ENCODE peak calls at places on chromosome 9, in eight cellular contexts. N is stimulated activated CD8-positive, alpha-beta memory T cell treated with anti-CD3 and anti-CD28 coated beads, Interleukin-15, amount 100 ng/mL, for 24 hours; T is GM04504; S is NCI-H2227 treated with DMSO at 0.1 percent for 48 hours; M is COR-L47; W is fibroblast of mammary gland; V is aorta; P is SW 1271. K is an unnamed sample.

GRCh38 chr9:34254966-34255825 is 73.9 kb downstream of the KIF24 start:
- DNase-seq in N (no peak), T (no peak), S (no peak), M (no peak), W (peak), V (no peak), P (no peak), K (no peak)

GRCh38 chr9:20395671-20396070 is 226.6 kb downstream of the MLLT3 start:
- DNase-seq in N (no peak), T (no peak), S (no peak), M (no peak), W (no peak), V (no peak), P (no peak), K (no peak)

GRCh38 chr9:96461336-96461735 is 11.4 kb downstream of the HABP4 start:
- DNase-seq in N (no peak), T (no peak), S (no peak), M (no peak), W (no peak), V (no peak), P (no peak), K (no peak)

GRCh38 chr9:21153688-21154608 is 12.3 kb upstream of the IFNW1 start:
- DNase-seq in N (no peak), T (no peak), S (no peak), M (no peak), W (peak), V (peak), P (no peak), K (no peak)

GRCh38 chr9:91515074-91515687 is 91.5 kb upstream of the NFIL3 start:
- DNase-seq in N (no peak), T (peak), S (peak), M (no peak), W (peak), V (peak), P (no peak), K (no peak)

GRCh38 chr9:132001550-132001949 is 78.1 kb downstream of the MED27 start:
- DNase-seq in N (no peak), T (no peak), S (no peak), M (no peak), W (no peak), V (no peak), P (no peak), K (no peak)

GRCh38 chr9:88835038-88835466 is 156.2 kb upstream of the S1PR3 start:
- DNase-seq in N (no peak), T (no peak), S (no peak), M (no peak), W (peak), V (no peak), P (no peak), K (no peak)

GRCh38 chr9:117354252-117354847 is 60.5 kb downstream of the ASTN2 start:
- DNase-seq in N (no peak), T (no peak), S (no peak), M (no peak), W (no peak), V (no peak), P (no peak), K (no peak)

GRCh38 chr9:114250235-114250568 is 72.7 kb upstream of the ORM1 start:
- DNase-seq in N (no peak), T (peak), S (no peak), M (no peak), W (peak), V (peak), P (no peak), K (peak)

K was measured in breast epithelium.